ENCODE peak calls at places on chromosomes 16 and 17, in eight cellular contexts. M is body of pancreas; I is tibial artery; A is CD4-positive, CD25-positive, alpha-beta regulatory T cell; P is heart right ventricle; E is K562; K is kidney epithelial cell; C is thoracic aorta. B is an unnamed sample.

GRCh38 chr17:45784583-45785372 is 658 bp downstream of the CRHR1 start:
- DNase-seq in E (peak; percentile 64), I (no peak), A (no peak), M (peak; percentile 34), K (no peak), C (no peak), P (peak; percentile 20), B (no peak)

GRCh38 chr17:44198721-44199552 is 747 bp downstream of the ATXN7L3 start:
- DNase-seq in A (peak; percentile 57), E (peak; percentile 69), K (no peak), M (peak; percentile 64), P (peak; percentile 72), C (no peak), I (peak; percentile 44), B (peak; percentile 64)

GRCh38 chr16:52016387-52016786 is 530.6 kb downstream of the TOX3 start:
- DNase-seq in I (no peak), A (no peak), P (no peak), E (no peak), M (no peak), C (no peak), K (no peak), B (no peak)

GRCh38 chr17:6938637-6939036 is 57.2 kb upstream of the ALOX12 start:
- DNase-seq in A (no peak), K (no peak), I (no peak), C (no peak), M (no peak), P (no peak), E (no peak), B (no peak)

GRCh38 chr16:19913306-19913717 is 28.7 kb upstream of the GPRC5B start:
- DNase-seq in M (no peak), P (no peak), E (no peak), K (no peak), C (no peak), A (no peak), I (no peak), B (no peak)

GRCh38 chr16:85981826-85982562 is 83.0 kb downstream of the IRF8 start:
- DNase-seq in E (no peak), K (no peak), I (no peak), M (no peak), C (no peak), A (no peak), P (no peak), B (no peak)

GRCh38 chr16:67546761-67547422 is 15.4 kb upstream of the CTCF start:
- DNase-seq in E (peak; percentile 78), I (no peak), M (peak; percentile 87), K (no peak), C (no peak), A (peak; percentile 68), P (peak; percentile 81), B (peak; percentile 67)

GRCh38 chr17:47987240-47987835 is 16.4 kb downstream of the CDK5RAP3 start:
- DNase-seq in E (no peak), M (no peak), A (no peak), K (no peak), I (no peak), C (no peak), P (no peak), B (no peak)

GRCh38 chr17:64326420-64327054 is 63.5 kb upstream of the TEX2 start:
- DNase-seq in M (no peak), I (peak; percentile 92), K (peak; percentile 54), P (peak; percentile 84), C (peak; percentile 33), A (no peak), E (no peak), B (no peak)

GRCh38 chr16:1981972-1982574 is 804 bp upstream of the NOXO1 start:
- DNase-seq in P (no peak), E (no peak), K (no peak), C (no peak), M (no peak), I (no peak), A (no peak), B (no peak)

GRCh38 chr16:1979271-1980025 is 1.8 kb downstream of the NOXO1 start:
- DNase-seq in M (peak; percentile 87), I (no peak), C (no peak), A (no peak), E (no peak), P (no peak), K (no peak), B (no peak)

GRCh38 chr16:1980026-1980769 is 1.1 kb downstream of the NOXO1 start:
- DNase-seq in I (no peak), C (no peak), M (no peak), K (no peak), E (no peak), A (no peak), P (no peak), B (no peak)

GRCh38 chr16:1981398-1981836 is at the start of gene NOXO1:
- DNase-seq in K (no peak), C (no peak), E (no peak), M (no peak), I (no peak), A (no peak), P (no peak), B (no peak)

GRCh38 chr16:1980770-1981087 is 540 bp downstream of the NOXO1 start:
- DNase-seq in K (no peak), P (no peak), I (no peak), C (no peak), A (no peak), E (no peak), M (no peak), B (no peak)
- H3K27me3 ChIP-seq in K (peaks cover 56% of the 10 kb centered on the region), P (peaks cover 73% of the 10 kb centered on the region), I (no peaks in the 10 kb centered on the region), C (no peaks in the 10 kb centered on the region), A (peaks cover 11% of the 10 kb centered on the region), E (no peaks in the 10 kb centered on the region), M (no peaks in the 10 kb centered on the region), B (peaks cover 27% of the 10 kb centered on the region)

GRCh38 chr17:60139438-60140285 is 10.1 kb upstream of the CA4 start:
- DNase-seq in K (no peak), M (peak; percentile 81), E (peak; percentile 83), A (peak; percentile 50), C (no peak), I (peak; percentile 39), P (peak; percentile 81), B (peak; percentile 82)
- H3K27me3 ChIP-seq in K (peaks cover 40% of the 10 kb centered on the region), M (no peaks in the 10 kb centered on the region), E (peaks cover 31% of the 10 kb centered on the region), A (peaks cover 8% of the 10 kb centered on the region), C (peaks cover 11% of the 10 kb centered on the region), I (no peaks in the 10 kb centered on the region), P (peaks cover 50% of the 10 kb centered on the region), B (peaks cover 17% of the 10 kb centered on the region)

DNA sequence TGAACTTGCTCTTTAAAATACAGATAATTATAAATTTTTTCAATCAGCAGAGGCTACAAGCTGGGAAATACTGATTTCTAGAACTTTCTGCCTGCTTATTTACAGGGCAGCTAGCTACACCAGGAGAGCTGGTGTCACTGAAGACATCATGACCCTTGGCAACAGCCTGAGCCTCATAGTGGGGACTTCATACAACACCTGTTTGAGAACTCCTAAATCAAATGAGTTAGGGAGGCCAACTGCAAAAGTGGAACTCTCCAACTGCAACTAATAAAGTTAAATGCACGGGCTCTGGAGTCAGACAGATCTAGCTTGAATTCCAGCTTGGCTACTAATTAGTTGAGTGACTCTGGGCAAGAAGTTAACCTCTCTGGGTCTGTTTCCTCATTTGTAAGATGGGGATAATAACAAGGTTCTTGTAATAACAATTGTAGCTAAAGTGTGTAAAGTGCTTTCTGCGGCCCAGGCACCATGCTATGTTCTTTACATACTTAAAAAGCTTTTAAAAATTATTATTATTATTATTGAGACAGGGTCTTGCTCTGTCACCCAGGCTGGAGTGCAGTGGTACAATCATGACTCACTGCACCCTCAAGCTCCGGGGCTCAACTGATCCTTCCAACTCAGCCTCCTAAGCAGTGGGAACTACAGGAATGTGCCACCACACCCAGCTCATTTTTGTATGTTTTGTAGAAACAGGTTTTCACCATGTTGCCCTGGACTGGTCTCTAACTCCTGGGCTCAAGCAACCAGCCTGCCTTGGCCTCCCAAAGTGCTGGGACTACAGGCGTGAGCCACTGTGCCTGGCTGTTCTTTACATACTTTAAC is 33.4 kb downstream of the VAC14 start:
- DNase-seq in M (no peak), P (no peak), K (no peak), A (no peak), C (no peak), I (no peak), E (no peak), B (no peak)
- H3K27me3 ChIP-seq in M (no peaks in the 10 kb centered on the region), P (no peaks in the 10 kb centered on the region), K (no peaks in the 10 kb centered on the region), A (no peaks in the 10 kb centered on the region), C (no peaks in the 10 kb centered on the region), I (no peaks in the 10 kb centered on the region), E (no peaks in the 10 kb centered on the region), B (no peaks in the 10 kb centered on the region)

GRCh38 chr17:77092025-77092424 is 48.7 kb upstream of the SEC14L1 start:
- DNase-seq in A (no peak), P (no peak), K (no peak), M (no peak), C (no peak), I (no peak), E (no peak), B (no peak)
- H3K27me3 ChIP-seq in A (no peaks in the 10 kb centered on the region), P (no peaks in the 10 kb centered on the region), K (no peaks in the 10 kb centered on the region), M (no peaks in the 10 kb centered on the region), C (no peaks in the 10 kb centered on the region), I (no peaks in the 10 kb centered on the region), E (no peaks in the 10 kb centered on the region), B (no peaks in the 10 kb centered on the region)

DNA sequence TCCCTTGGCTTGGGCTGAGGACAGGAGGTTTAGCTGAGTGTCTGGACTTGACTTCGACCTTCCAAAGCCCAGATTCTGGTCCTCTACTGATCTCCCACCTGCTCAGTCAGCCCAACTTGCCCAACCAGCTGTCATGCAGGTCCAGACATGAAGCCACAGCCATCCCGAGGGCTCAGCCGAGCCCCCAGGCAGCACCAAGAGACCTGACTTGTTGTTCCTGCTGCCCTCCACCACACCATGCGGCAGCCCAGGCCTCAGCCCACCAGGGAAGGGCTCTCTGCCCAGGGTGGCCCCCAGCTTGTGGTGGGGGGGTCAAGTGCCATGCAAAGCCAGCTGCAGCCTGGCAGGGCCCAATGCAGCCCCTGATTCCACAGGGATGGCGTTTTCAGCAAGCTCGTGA is 17.2 kb upstream of the CACNG4 start:
- DNase-seq in I (no peak), M (no peak), P (no peak), C (no peak), E (no peak), K (no peak), A (no peak), B (no peak)
- H3K27me3 ChIP-seq in I (no peaks in the 10 kb centered on the region), M (no peaks in the 10 kb centered on the region), P (peaks cover 55% of the 10 kb centered on the region), C (no peaks in the 10 kb centered on the region), E (peaks cover 84% of the 10 kb centered on the region), K (peaks cover 17% of the 10 kb centered on the region), A (peaks cover 13% of the 10 kb centered on the region), B (no peaks in the 10 kb centered on the region)

DNA sequence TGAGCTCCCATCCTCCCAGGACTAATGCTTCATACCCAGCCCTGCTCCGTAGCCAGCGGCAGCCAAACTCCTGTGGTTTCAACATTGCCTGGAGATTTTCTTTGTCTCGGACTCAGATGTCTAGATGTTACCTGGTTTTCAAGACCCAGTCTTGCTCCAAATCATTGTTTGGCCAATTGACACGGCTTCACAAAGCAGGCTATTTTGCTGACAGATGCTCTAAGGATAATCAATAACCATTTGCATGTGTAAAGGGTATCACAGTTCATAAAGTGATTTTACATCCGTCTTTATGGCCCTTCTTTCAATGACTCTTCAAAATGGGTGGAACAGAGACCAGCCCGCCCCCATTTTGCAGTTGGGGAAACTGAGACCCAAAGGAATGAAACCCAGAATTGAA is 153.4 kb downstream of the SALL1 start:
- DNase-seq in A (no peak), P (no peak), C (no peak), K (no peak), M (no peak), E (no peak), I (no peak), B (no peak)
- H3K27me3 ChIP-seq in A (peaks cover 3% of the 10 kb centered on the region), P (peaks cover 6% of the 10 kb centered on the region), C (no peaks in the 10 kb centered on the region), K (no peaks in the 10 kb centered on the region), M (no peaks in the 10 kb centered on the region), E (peaks cover 9% of the 10 kb centered on the region), I (no peaks in the 10 kb centered on the region), B (no peaks in the 10 kb centered on the region)

GRCh38 chr16:3042376-3042775 is 4.0 kb upstream of the MMP25 start:
- DNase-seq in M (no peak), C (no peak), I (no peak), E (no peak), A (no peak), P (no peak), K (no peak), B (no peak)
- H3K27me3 ChIP-seq in M (no peaks in the 10 kb centered on the region), C (peaks cover 23% of the 10 kb centered on the region), I (peaks cover 14% of the 10 kb centered on the region), E (peaks cover 73% of the 10 kb centered on the region), A (peaks cover 29% of the 10 kb centered on the region), P (peaks cover 100% of the 10 kb centered on the region), K (peaks cover 50% of the 10 kb centered on the region), B (peaks cover 74% of the 10 kb centered on the region)

B was measured in SJSA1.